ENCODE peak calls at places on chromosomes 16 and 17, in seven cellular contexts. One of them, this sample, is unnamed.

GRCh38 chr16:8713635-8714097 is 39.2 kb downstream of the ABAT start:
- DNase-seq in fibroblast of lung: no peak
- DNase-seq in activated gamma-delta T cell treated with Interleukin-2 at 50 U/mL for 16 hours: no peak
- DNase-seq in cardiac septum: no peak
- DNase-seq in islet precursor cell: no peak
- DNase-seq in T-helper 22 cell: no peak
- DNase-seq in GM23248: no peak
- DNase-seq in this sample: no peak

GRCh38 chr17:69375229-69375628 is 39.3 kb upstream of the MAP2K6 start:
- DNase-seq in fibroblast of lung: no peak
- DNase-seq in activated gamma-delta T cell treated with Interleukin-2 at 50 U/mL for 16 hours: no peak
- DNase-seq in cardiac septum: no peak
- DNase-seq in islet precursor cell: no peak
- DNase-seq in T-helper 22 cell: no peak
- DNase-seq in GM23248: no peak
- DNase-seq in this sample: no peak

GRCh38 chr17:80632046-80632581 is 87.5 kb downstream of the RPTOR start:
- DNase-seq in fibroblast of lung: no peak
- DNase-seq in activated gamma-delta T cell treated with Interleukin-2 at 50 U/mL for 16 hours: no peak
- DNase-seq in cardiac septum: no peak
- DNase-seq in islet precursor cell: peak
- DNase-seq in T-helper 22 cell: no peak
- DNase-seq in GM23248: peak
- DNase-seq in this sample: no peak

GRCh38 chr17:75289832-75290337 is 652 bp upstream of the SLC25A19 start:
- DNase-seq in fibroblast of lung: peak
- DNase-seq in activated gamma-delta T cell treated with Interleukin-2 at 50 U/mL for 16 hours: peak
- DNase-seq in cardiac septum: no peak
- DNase-seq in islet precursor cell: no peak
- DNase-seq in T-helper 22 cell: peak
- DNase-seq in GM23248: peak
- DNase-seq in this sample: no peak

GRCh38 chr17:79299349-79299748 is 224.7 kb downstream of the ENGASE start:
- DNase-seq in fibroblast of lung: no peak
- DNase-seq in activated gamma-delta T cell treated with Interleukin-2 at 50 U/mL for 16 hours: no peak
- DNase-seq in cardiac septum: no peak
- DNase-seq in islet precursor cell: no peak
- DNase-seq in T-helper 22 cell: no peak
- DNase-seq in GM23248: no peak
- DNase-seq in this sample: no peak

GRCh38 chr16:2026461-2027023 is at the start of gene NHERF2:
- DNase-seq in fibroblast of lung: no peak
- DNase-seq in activated gamma-delta T cell treated with Interleukin-2 at 50 U/mL for 16 hours: no peak
- DNase-seq in cardiac septum: no peak
- DNase-seq in islet precursor cell: no peak
- DNase-seq in T-helper 22 cell: no peak
- DNase-seq in GM23248: peak
- DNase-seq in this sample: no peak

GRCh38 chr16:77647726-77648125 is 74.6 kb upstream of the NUDT7 start:
- DNase-seq in fibroblast of lung: peak
- DNase-seq in activated gamma-delta T cell treated with Interleukin-2 at 50 U/mL for 16 hours: no peak
- DNase-seq in cardiac septum: no peak
- DNase-seq in islet precursor cell: no peak
- DNase-seq in T-helper 22 cell: no peak
- DNase-seq in GM23248: no peak
- DNase-seq in this sample: no peak

GRCh38 chr17:29124135-29124930 is 55.9 kb downstream of the MYO18A start:
- DNase-seq in fibroblast of lung: peak
- DNase-seq in activated gamma-delta T cell treated with Interleukin-2 at 50 U/mL for 16 hours: peak
- DNase-seq in cardiac septum: no peak
- DNase-seq in islet precursor cell: peak
- DNase-seq in T-helper 22 cell: no peak
- DNase-seq in GM23248: peak
- DNase-seq in this sample: no peak

GRCh38 chr16:81688182-81688581 is 90.9 kb upstream of the PLCG2 start:
- DNase-seq in fibroblast of lung: peak
- DNase-seq in activated gamma-delta T cell treated with Interleukin-2 at 50 U/mL for 16 hours: no peak
- DNase-seq in cardiac septum: no peak
- DNase-seq in islet precursor cell: no peak
- DNase-seq in T-helper 22 cell: no peak
- DNase-seq in GM23248: no peak
- DNase-seq in this sample: no peak

GRCh38 chr16:88415381-88416323 is 32.9 kb downstream of the ZNF469 start:
- DNase-seq in fibroblast of lung: no peak
- DNase-seq in activated gamma-delta T cell treated with Interleukin-2 at 50 U/mL for 16 hours: no peak
- DNase-seq in cardiac septum: no peak
- DNase-seq in islet precursor cell: no peak
- DNase-seq in T-helper 22 cell: no peak
- DNase-seq in GM23248: no peak
- DNase-seq in this sample: no peak

GRCh38 chr16:83185902-83186301 is 559.1 kb downstream of the CDH13 start:
- DNase-seq in fibroblast of lung: no peak
- DNase-seq in activated gamma-delta T cell treated with Interleukin-2 at 50 U/mL for 16 hours: no peak
- DNase-seq in cardiac septum: no peak
- DNase-seq in islet precursor cell: no peak
- DNase-seq in T-helper 22 cell: no peak
- DNase-seq in GM23248: no peak
- DNase-seq in this sample: no peak

GRCh38 chr17:34177642-34178041 is 77.4 kb upstream of the CCL2 start:
- DNase-seq in fibroblast of lung: peak
- DNase-seq in activated gamma-delta T cell treated with Interleukin-2 at 50 U/mL for 16 hours: no peak
- DNase-seq in cardiac septum: no peak
- DNase-seq in islet precursor cell: no peak
- DNase-seq in T-helper 22 cell: no peak
- DNase-seq in GM23248: peak
- DNase-seq in this sample: no peak

GRCh38 chr17:49223517-49224197 is 6.9 kb downstream of the PHOSPHO1 start:
- DNase-seq in fibroblast of lung: no peak
- DNase-seq in activated gamma-delta T cell treated with Interleukin-2 at 50 U/mL for 16 hours: peak
- DNase-seq in cardiac septum: peak
- DNase-seq in islet precursor cell: peak
- DNase-seq in T-helper 22 cell: peak
- DNase-seq in GM23248: peak
- DNase-seq in this sample: no peak

GRCh38 chr17:3924421-3925350 is 8.4 kb upstream of the P2RX1 start:
- DNase-seq in fibroblast of lung: no peak
- DNase-seq in activated gamma-delta T cell treated with Interleukin-2 at 50 U/mL for 16 hours: no peak
- DNase-seq in cardiac septum: no peak
- DNase-seq in islet precursor cell: no peak
- DNase-seq in T-helper 22 cell: no peak
- DNase-seq in GM23248: no peak
- DNase-seq in this sample: no peak

GRCh38 chr16:68563631-68564366 is 24.7 kb downstream of the ZFP90 start:
- DNase-seq in fibroblast of lung: no peak
- DNase-seq in activated gamma-delta T cell treated with Interleukin-2 at 50 U/mL for 16 hours: no peak
- DNase-seq in cardiac septum: no peak
- DNase-seq in islet precursor cell: no peak
- DNase-seq in T-helper 22 cell: no peak
- DNase-seq in GM23248: peak
- DNase-seq in this sample: no peak

GRCh38 chr17:79849953-79850352 is 10.7 kb upstream of the CBX4 start:
- DNase-seq in fibroblast of lung: no peak
- DNase-seq in activated gamma-delta T cell treated with Interleukin-2 at 50 U/mL for 16 hours: no peak
- DNase-seq in cardiac septum: no peak
- DNase-seq in islet precursor cell: no peak
- DNase-seq in T-helper 22 cell: no peak
- DNase-seq in GM23248: no peak
- DNase-seq in this sample: no peak

GRCh38 chr16:66720766-66721165 is 24.2 kb upstream of the CMTM4 start:
- DNase-seq in fibroblast of lung: peak
- DNase-seq in activated gamma-delta T cell treated with Interleukin-2 at 50 U/mL for 16 hours: no peak
- DNase-seq in cardiac septum: no peak
- DNase-seq in islet precursor cell: no peak
- DNase-seq in T-helper 22 cell: no peak
- DNase-seq in GM23248: peak
- DNase-seq in this sample: no peak

GRCh38 chr16:54370653-54371052 is 84.1 kb upstream of the IRX3 start:
- DNase-seq in fibroblast of lung: no peak
- DNase-seq in activated gamma-delta T cell treated with Interleukin-2 at 50 U/mL for 16 hours: no peak
- DNase-seq in cardiac septum: no peak
- DNase-seq in islet precursor cell: no peak
- DNase-seq in T-helper 22 cell: no peak
- DNase-seq in GM23248: no peak
- DNase-seq in this sample: no peak

GRCh38 chr16:87490091-87490798 is 2.6 kb downstream of the ZCCHC14 start:
- DNase-seq in fibroblast of lung: no peak
- DNase-seq in activated gamma-delta T cell treated with Interleukin-2 at 50 U/mL for 16 hours: no peak
- DNase-seq in cardiac septum: no peak
- DNase-seq in islet precursor cell: no peak
- DNase-seq in T-helper 22 cell: no peak
- DNase-seq in GM23248: peak
- DNase-seq in this sample: no peak

GRCh38 chr16:67541391-67542263 is 13.0 kb downstream of the RIPOR1 start:
- DNase-seq in fibroblast of lung: peak
- DNase-seq in activated gamma-delta T cell treated with Interleukin-2 at 50 U/mL for 16 hours: no peak
- DNase-seq in cardiac septum: no peak
- DNase-seq in islet precursor cell: peak
- DNase-seq in T-helper 22 cell: no peak
- DNase-seq in GM23248: peak
- DNase-seq in this sample: no peak

GRCh38 chr16:17467923-17468540 is 2.7 kb downstream of the XYLT1 start:
- DNase-seq in fibroblast of lung: peak
- DNase-seq in activated gamma-delta T cell treated with Interleukin-2 at 50 U/mL for 16 hours: peak
- DNase-seq in cardiac septum: no peak
- DNase-seq in islet precursor cell: peak
- DNase-seq in T-helper 22 cell: no peak
- DNase-seq in GM23248: peak
- DNase-seq in this sample: no peak

GRCh38 chr16:54503011-54503410 is 216.4 kb upstream of the IRX3 start:
- DNase-seq in fibroblast of lung: no peak
- DNase-seq in activated gamma-delta T cell treated with Interleukin-2 at 50 U/mL for 16 hours: no peak
- DNase-seq in cardiac septum: peak
- DNase-seq in islet precursor cell: no peak
- DNase-seq in T-helper 22 cell: no peak
- DNase-seq in GM23248: peak
- DNase-seq in this sample: no peak

GRCh38 chr17:12041316-12041715 is 20.6 kb downstream of the MAP2K4 start:
- DNase-seq in fibroblast of lung: peak
- DNase-seq in activated gamma-delta T cell treated with Interleukin-2 at 50 U/mL for 16 hours: no peak
- DNase-seq in cardiac septum: no peak
- DNase-seq in islet precursor cell: no peak
- DNase-seq in T-helper 22 cell: no peak
- DNase-seq in GM23248: peak
- DNase-seq in this sample: no peak

GRCh38 chr17:78933959-78934568 is 8.9 kb upstream of the TIMP2 start:
- DNase-seq in fibroblast of lung: peak
- DNase-seq in activated gamma-delta T cell treated with Interleukin-2 at 50 U/mL for 16 hours: no peak
- DNase-seq in cardiac septum: peak
- DNase-seq in islet precursor cell: peak
- DNase-seq in T-helper 22 cell: no peak
- DNase-seq in GM23248: peak
- DNase-seq in this sample: peak

This sample was measured in chondrocyte.